ENCODE peak calls at places on chromosomes 1 and 21, in nine cellular contexts. O, I, N, C, H, J, T, L and Z are unnamed samples.

GRCh38 chr1:214076004-214076320 is 88.2 kb downstream of the PROX1 start:
- DNase-seq in N (no peak), T (no peak), J (no peak), H (no peak), C (no peak), L (no peak), I (no peak), O (no peak), Z (no peak)

GRCh38 chr1:18886003-18886335 is 16.4 kb downstream of the ALDH4A1 start:
- DNase-seq in C (no peak), N (peak; percentile 72), L (no peak), T (no peak), H (no peak), J (peak; percentile 63), O (no peak), I (no peak), Z (no peak)

GRCh38 chr21:44911384-44912157 is 9.1 kb downstream of the ITGB2 start:
- DNase-seq in O (no peak), N (no peak), H (peak; percentile 47), J (no peak), I (peak; percentile 93), L (no peak), C (peak; percentile 90), T (no peak), Z (peak; percentile 63)

GRCh38 chr1:25099343-25099951 is 132.9 kb downstream of the SYF2 start:
- DNase-seq in O (no peak), L (no peak), J (no peak), I (peak; percentile 82), H (peak; percentile 14), T (no peak), C (peak; percentile 23), N (no peak), Z (peak; percentile 64)

GRCh38 chr1:15039017-15039648 is 114.4 kb upstream of the TMEM51 start:
- DNase-seq in I (no peak), C (no peak), N (no peak), O (no peak), J (no peak), H (no peak), L (no peak), T (no peak), Z (no peak)

GRCh38 chr1:940121-941026 is 16.7 kb downstream of the SAMD11 start:
- DNase-seq in O (peak; percentile 34), L (peak; percentile 77), J (peak; percentile 53), I (no peak), H (no peak), C (peak; percentile 45), T (peak; percentile 80), N (peak; percentile 84), Z (no peak)

GRCh38 chr1:24416666-24417391 is 1.2 kb downstream of the NIPAL3 start:
- DNase-seq in J (peak; percentile 99), T (peak; percentile 94), I (no peak), L (no peak), N (peak; percentile 91), O (peak; percentile 97), C (peak; percentile 55), H (peak; percentile 35), Z (no peak)

GRCh38 chr1:214548988-214549387 is 2.4 kb downstream of the PTPN14 start:
- DNase-seq in N (peak; percentile 61), J (peak; percentile 69), C (no peak), L (peak; percentile 3), O (peak; percentile 56), I (no peak), H (no peak), T (peak; percentile 56), Z (no peak)

GRCh38 chr1:14704846-14705245 is 106.4 kb downstream of the KAZN start:
- DNase-seq in O (no peak), J (no peak), N (no peak), H (no peak), C (no peak), L (no peak), T (no peak), I (no peak), Z (no peak)

GRCh38 chr1:174818951-174819350 is 180.8 kb upstream of the CACYBP start:
- DNase-seq in T (no peak), L (no peak), N (no peak), C (no peak), I (no peak), J (peak; percentile 70), O (peak; percentile 29), H (no peak), Z (no peak)

GRCh38 chr1:218755128-218755527 is 410.0 kb downstream of the TGFB2 start:
- DNase-seq in C (no peak), L (no peak), J (no peak), N (no peak), T (no peak), H (no peak), I (no peak), O (no peak), Z (no peak)

GRCh38 chr1:24905355-24905978 is 24.6 kb downstream of the RUNX3 start:
- DNase-seq in J (no peak), O (no peak), C (peak; percentile 5), L (no peak), N (no peak), I (peak; percentile 69), T (no peak), H (no peak), Z (peak; percentile 16)

GRCh38 chr1:27418326-27418761 is 25.9 kb downstream of the GPR3 start:
- DNase-seq in L (no peak), N (peak; percentile 95), C (peak; percentile 64), J (peak; percentile 87), O (peak; percentile 94), T (peak; percentile 94), I (no peak), H (no peak), Z (no peak)

GRCh38 chr1:48536477-48536876 is 64.5 kb upstream of the SPATA6 start:
- DNase-seq in H (no peak), T (no peak), L (no peak), N (no peak), J (no peak), C (no peak), O (no peak), I (no peak), Z (no peak)

GRCh38 chr1:220696863-220697231 is 6.7 kb downstream of the C1orf115 start:
- DNase-seq in I (no peak), L (no peak), H (no peak), J (no peak), C (no peak), N (no peak), T (peak; percentile 6), O (peak; percentile 18), Z (no peak)

GRCh38 chr1:106465666-106466065 is 590.8 kb upstream of the PRMT6 start:
- DNase-seq in H (no peak), T (no peak), C (no peak), J (no peak), I (no peak), O (no peak), L (no peak), N (peak; percentile 1), Z (no peak)

DNA sequence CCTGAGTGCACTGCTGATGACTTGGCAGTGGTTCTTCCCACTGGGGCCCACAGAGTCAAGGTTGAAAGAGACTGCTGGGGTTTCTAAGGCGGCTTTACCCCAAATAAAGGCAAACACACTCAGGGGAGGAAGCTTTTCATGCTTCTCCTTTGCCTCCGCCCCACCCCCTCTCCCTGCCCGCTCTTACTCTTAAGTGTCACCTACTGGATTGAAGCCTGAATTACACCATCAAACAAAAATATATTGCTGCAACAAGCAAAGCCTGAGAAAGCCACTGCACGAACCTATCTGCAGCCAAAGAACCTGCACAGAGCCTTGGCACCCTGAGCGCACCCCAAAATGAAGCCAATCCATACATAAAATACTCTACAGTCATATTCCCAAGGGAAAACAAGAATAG is 63.1 kb downstream of the PTGFR start:
- DNase-seq in C (no peak), O (no peak), H (no peak), N (no peak), J (no peak), L (peak; percentile 13), T (no peak), I (no peak), Z (no peak)
- TF ChIP-seq CTCF in C (no peak), O (peak; percentile 32), H (no peak), N (peak; percentile 14), J (peak; percentile 54), L (peak; percentile 31), T (peak; percentile 5), I (no peak), Z (no peak)

DNA sequence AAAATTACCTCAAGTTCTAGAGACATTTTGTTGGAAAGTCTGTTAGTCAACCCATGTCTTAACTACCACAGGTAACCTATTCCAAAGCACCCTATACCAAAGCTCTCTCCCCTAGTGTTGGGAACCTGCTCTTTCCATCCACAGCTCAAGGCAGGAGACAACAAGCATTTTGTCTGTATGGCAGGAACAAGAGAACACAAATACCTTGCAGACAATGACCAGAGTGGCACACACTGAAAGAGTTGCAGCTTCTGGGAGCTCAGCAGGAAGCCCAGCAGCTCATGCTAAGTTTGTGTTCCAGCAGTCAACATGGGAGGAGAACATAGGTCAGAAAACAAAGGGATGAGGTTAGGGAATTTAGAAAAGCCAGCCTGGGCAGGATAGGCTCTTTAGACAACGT is 300.8 kb downstream of the HHIPL2 start:
- DNase-seq in O (no peak), C (no peak), L (peak; percentile 67), J (no peak), N (no peak), H (no peak), I (no peak), T (no peak), Z (no peak)
- TF ChIP-seq CTCF in O (no peak), C (no peak), L (no peak), J (no peak), N (no peak), H (no peak), I (no peak), T (no peak), Z (no peak)

DNA sequence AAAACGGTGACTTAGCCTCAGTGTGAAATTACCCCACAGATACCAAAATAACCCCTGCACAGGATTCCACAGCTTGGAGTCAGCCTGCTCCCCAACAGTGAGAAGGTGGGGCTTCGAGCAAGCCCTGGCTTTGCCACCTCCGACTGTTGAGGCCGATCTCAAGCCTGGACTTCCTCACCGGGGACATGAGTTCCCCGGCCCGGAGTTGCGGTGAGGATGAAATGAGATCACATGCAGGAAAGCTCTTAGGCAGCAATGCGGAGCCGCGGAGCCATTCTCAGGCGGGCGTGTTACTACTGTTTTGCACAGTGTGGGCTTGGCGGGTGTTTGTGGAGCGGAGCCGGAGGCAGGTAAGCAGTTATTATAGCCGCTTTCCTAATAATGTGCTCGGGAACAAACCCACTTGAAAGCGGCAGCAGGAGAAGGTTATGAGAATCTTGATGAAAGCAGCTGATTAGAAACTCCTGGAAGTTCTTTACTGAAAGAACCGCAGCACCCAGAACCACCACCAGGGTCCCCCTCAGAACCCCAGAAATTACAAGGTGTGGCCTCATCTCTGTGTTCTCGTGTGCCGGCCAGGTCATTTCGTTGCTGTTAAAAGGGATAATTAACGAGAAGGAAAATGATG is 3.9 kb upstream of the CLSTN1 start:
- DNase-seq in C (no peak), L (no peak), T (peak; percentile 56), N (peak; percentile 55), I (peak; percentile 78), H (no peak), J (no peak), O (no peak), Z (no peak)
- TF ChIP-seq CTCF in C (no peak), L (peak; percentile 49), T (peak; percentile 28), N (peak; percentile 48), I (no peak), H (peak; percentile 39), J (peak; percentile 73), O (peak; percentile 67), Z (peak; percentile 14)

DNA sequence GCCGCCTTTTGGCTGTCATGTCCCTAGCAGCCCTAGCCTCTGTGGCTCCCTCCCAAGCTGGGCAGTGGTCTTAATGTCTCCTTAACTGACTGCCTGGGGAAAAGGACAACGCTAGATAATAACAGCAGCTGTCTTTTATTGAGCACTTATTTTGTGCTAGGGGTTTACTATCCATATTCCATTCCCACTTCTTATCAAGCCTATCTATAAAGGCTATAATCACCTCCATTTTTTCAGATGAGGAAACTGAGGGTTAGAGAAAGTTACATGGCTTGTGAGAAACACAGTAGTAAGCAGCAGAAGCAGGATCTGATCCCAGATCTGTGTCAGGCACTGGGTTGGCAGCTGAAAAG is 6.2 kb downstream of the SH3BGRL3 start:
- DNase-seq in J (no peak), L (no peak), T (no peak), O (no peak), C (no peak), I (no peak), N (no peak), H (no peak), Z (no peak)
- TF ChIP-seq CTCF in J (no peak), L (no peak), T (no peak), O (no peak), C (no peak), I (no peak), N (no peak), H (no peak), Z (no peak)